ENCODE peak calls at places on chromosomes 3 and 15, in nine cellular contexts. A, B, S, W, E, D, P, J and L are unnamed samples.
A peak's percentile ranks its signal among the peaks of the same experiment; 100 is the strongest.

GRCh38 chr3:138678874-138679392 is 70.4 kb downstream of the FAIM start:
- DNase-seq in W (no peak), A (no peak), P (no peak), E (no peak), J (no peak), D (no peak), B (no peak), S (no peak), L (no peak)

GRCh38 chr15:43794269-43795037 is 2.3 kb downstream of the SERF2 start:
- DNase-seq in W (no peak), B (peak; percentile 53), A (no peak), P (no peak), D (no peak), E (no peak), S (no peak), J (no peak), L (no peak)

GRCh38 chr15:53031469-53031868 is 241.3 kb upstream of the ONECUT1 start:
- DNase-seq in A (no peak), B (no peak), E (no peak), J (no peak), P (no peak), D (no peak), W (no peak), S (no peak), L (no peak)

GRCh38 chr15:92385096-92385495 is 8.6 kb upstream of the ST8SIA2 start:
- DNase-seq in A (no peak), D (no peak), S (no peak), J (no peak), E (no peak), W (peak; percentile 89), P (peak; percentile 44), B (no peak), L (no peak)

GRCh38 chr3:186053954-186054353 is 54.9 kb downstream of the ETV5 start:
- DNase-seq in W (no peak), D (no peak), J (peak; percentile 26), P (no peak), B (no peak), E (no peak), S (no peak), A (no peak), L (no peak)

GRCh38 chr15:68552773-68553172 is 26.0 kb upstream of the CORO2B start:
- DNase-seq in B (no peak), E (no peak), D (no peak), S (no peak), W (no peak), P (no peak), J (no peak), A (no peak), L (no peak)

GRCh38 chr3:141370065-141370533 is 1.8 kb downstream of the ZBTB38 start:
- DNase-seq in P (no peak), B (no peak), E (peak; percentile 95), S (peak; percentile 51), W (peak; percentile 46), J (peak; percentile 75), A (peak; percentile 28), D (peak; percentile 96), L (peak; percentile 31)

GRCh38 chr15:100788080-100788730 is 91.4 kb upstream of the ALDH1A3 start:
- DNase-seq in P (no peak), D (no peak), W (no peak), A (no peak), E (no peak), J (no peak), B (no peak), S (peak; percentile 17), L (no peak)

GRCh38 chr15:99961011-99961441 is 227.8 kb upstream of the LYSMD4 start:
- DNase-seq in W (peak; percentile 48), E (peak; percentile 63), B (no peak), D (no peak), J (no peak), A (no peak), S (peak; percentile 55), P (no peak), L (no peak)

GRCh38 chr3:170421147-170421641 is 2.5 kb downstream of the CLDN11 start:
- DNase-seq in D (no peak), E (no peak), W (no peak), S (peak; percentile 56), J (no peak), A (no peak), B (peak; percentile 21), P (no peak), L (no peak)

GRCh38 chr3:170421758-170422157 is 3.1 kb downstream of the CLDN11 start:
- DNase-seq in D (no peak), B (no peak), E (no peak), S (no peak), P (no peak), A (no peak), W (no peak), J (no peak), L (no peak)

GRCh38 chr3:170420307-170420821 is 1.7 kb downstream of the CLDN11 start:
- DNase-seq in E (no peak), P (no peak), B (no peak), D (no peak), W (no peak), A (no peak), J (no peak), S (peak; percentile 58), L (no peak)

GRCh38 chr3:170418422-170419300 is at the start of gene CLDN11:
- DNase-seq in W (no peak), J (no peak), D (no peak), A (no peak), S (peak; percentile 92), B (peak; percentile 53), P (no peak), E (no peak), L (no peak)

GRCh38 chr3:170419301-170420087 is 826 bp downstream of the CLDN11 start:
- DNase-seq in W (no peak), S (peak; percentile 78), B (peak; percentile 23), E (no peak), A (no peak), P (no peak), J (no peak), D (no peak), L (no peak)
- H3K27ac ChIP-seq in W (no peak overlapping the region), S (peak overlapping the region; percentile 77), B (no peak overlapping the region), E (no peak overlapping the region), A (no peak overlapping the region), P (no peak overlapping the region), J (peak overlapping the region; percentile 79), D (no peak overlapping the region), L (no peak overlapping the region)

DNA sequence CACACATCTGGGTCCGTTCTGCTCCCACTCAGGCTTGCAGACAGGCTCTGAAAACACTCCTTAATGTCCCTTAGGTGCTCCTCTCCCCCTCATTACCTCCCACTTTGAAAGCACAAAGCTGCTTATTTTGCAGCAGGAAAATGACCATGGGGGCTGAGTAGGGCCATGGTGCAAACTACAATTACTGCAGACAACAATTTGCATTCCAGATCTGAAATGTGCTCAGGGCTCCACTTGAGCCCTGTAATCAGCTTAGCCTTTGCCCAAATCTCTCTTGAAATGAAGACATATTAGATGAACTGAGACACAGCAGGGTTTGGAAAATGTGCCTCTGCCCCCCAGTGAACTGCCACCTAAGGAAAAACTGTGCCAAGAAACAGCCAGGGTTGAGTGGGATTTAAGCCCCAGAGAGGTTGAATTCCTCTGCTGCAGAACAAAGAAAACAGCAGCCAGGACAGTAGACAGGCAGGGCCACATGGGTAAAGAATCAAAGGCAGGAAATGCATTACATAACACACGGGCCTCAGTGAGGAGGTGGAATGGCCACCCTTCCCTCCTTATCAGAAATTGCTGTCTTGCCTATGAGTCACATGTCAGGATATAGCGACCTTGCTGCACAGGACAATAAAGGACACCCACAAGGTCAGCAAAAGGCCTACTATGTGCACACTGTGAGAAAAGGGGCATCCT is 126.8 kb upstream of the ARHGEF3 start:
- DNase-seq in P (no peak), S (no peak), D (peak; percentile 62), W (no peak), J (no peak), E (no peak), A (no peak), B (no peak), L (no peak)
- H3K27ac ChIP-seq in P (no peak overlapping the region), S (no peak overlapping the region), D (peak overlapping the region; percentile 20), W (no peak overlapping the region), J (no peak overlapping the region), E (no peak overlapping the region), A (no peak overlapping the region), B (peak overlapping the region; percentile 33), L (no peak overlapping the region)

DNA sequence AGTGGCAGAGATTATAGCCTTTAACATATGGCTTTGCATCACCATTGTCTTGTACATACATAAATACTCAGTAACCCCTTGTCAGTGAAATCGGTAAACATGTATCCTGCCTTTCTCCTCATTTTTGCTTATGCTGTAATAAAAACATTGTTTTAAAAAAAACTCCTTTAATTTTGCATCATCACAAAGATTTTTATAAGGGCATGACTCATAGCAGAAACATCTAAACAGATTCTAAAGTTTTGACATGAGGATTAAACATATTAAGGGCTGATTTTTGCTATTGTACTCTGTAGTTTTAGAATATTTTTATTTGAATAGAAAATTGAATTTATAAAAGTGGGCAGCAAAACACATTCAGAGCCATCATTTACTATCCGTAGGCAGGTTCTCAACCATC is 275.9 kb downstream of the ZIC4 start:
- DNase-seq in J (no peak), W (no peak), A (no peak), S (no peak), E (no peak), D (no peak), P (no peak), B (no peak), L (no peak)
- H3K27ac ChIP-seq in J (no peak overlapping the region), W (no peak overlapping the region), A (no peak overlapping the region), S (no peak overlapping the region), E (no peak overlapping the region), D (no peak overlapping the region), P (no peak overlapping the region), B (no peak overlapping the region), L (no peak overlapping the region)

GRCh38 chr15:90083419-90083818 is 18.8 kb downstream of the IDH2 start:
- DNase-seq in J (no peak), W (no peak), D (peak; percentile 41), P (no peak), E (peak; percentile 62), S (no peak), A (no peak), B (no peak), L (no peak)

GRCh38 chr15:90083954-90084607 is 18.2 kb downstream of the IDH2 start:
- DNase-seq in A (no peak), W (no peak), P (no peak), E (peak; percentile 78), B (no peak), J (no peak), S (no peak), D (peak; percentile 77), L (no peak)

GRCh38 chr15:90086868-90087268 is 15.4 kb downstream of the IDH2 start:
- DNase-seq in B (no peak), D (peak; percentile 69), E (peak; percentile 85), P (no peak), A (no peak), W (peak; percentile 36), J (no peak), S (peak; percentile 62), L (peak; percentile 23)

GRCh38 chr15:90085565-90085964 is 16.7 kb downstream of the IDH2 start:
- DNase-seq in A (no peak), S (no peak), W (no peak), P (no peak), E (no peak), D (no peak), B (no peak), J (no peak), L (no peak)

DNA sequence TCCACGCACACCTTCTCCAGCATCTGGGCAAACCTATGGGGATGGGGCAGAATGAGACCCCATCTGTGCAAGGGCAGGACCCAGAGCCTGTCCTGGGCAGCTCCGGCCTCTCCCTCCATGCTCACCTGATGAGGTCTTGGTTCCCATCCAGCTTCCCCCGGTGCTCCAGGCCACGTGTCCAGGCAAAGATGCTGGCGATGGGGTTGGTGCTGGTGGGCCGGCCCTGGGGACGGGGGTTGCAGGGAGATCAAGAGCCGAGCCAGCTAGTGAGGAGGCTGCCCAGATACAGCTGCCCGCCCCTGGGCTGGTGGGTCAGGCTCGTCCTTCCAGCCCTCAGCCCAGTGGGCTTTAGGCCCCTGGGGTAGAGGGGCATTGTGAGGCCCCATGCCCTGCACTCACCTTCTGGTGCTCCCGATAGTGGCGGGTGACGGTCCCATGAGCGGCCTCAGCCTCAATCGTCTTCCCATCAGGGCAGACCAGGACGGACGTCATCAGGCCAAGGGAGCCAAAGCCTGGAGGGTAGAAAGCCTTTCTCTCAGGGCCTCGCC is 17.3 kb downstream of the IDH2 start:
- DNase-seq in P (no peak), E (no peak), W (no peak), J (no peak), S (no peak), D (no peak), A (no peak), B (no peak), L (no peak)
- H3K27ac ChIP-seq in P (no peak overlapping the region), E (peak overlapping the region; percentile 77), W (no peak overlapping the region), J (peak overlapping the region; percentile 26), S (no peak overlapping the region), D (peak overlapping the region; percentile 76), A (no peak overlapping the region), B (no peak overlapping the region), L (no peak overlapping the region)